ENCODE peak calls at places on chromosomes 5 and 9, in six cellular contexts. S, X, W, U, K and I are unnamed samples.

GRCh38 chr5:66769839-66770617 is 173.8 kb downstream of the MAST4 start:
- DNase-seq in S (no peak), X (peak; percentile 24), W (no peak), U (no peak), K (no peak), I (no peak)

GRCh38 chr9:120886490-120886967 is 9.5 kb upstream of the PHF19 start:
- DNase-seq in S (no peak), X (peak; percentile 66), W (peak; percentile 78), U (no peak), K (no peak), I (no peak)

GRCh38 chr9:137439158-137439714 is 1.9 kb downstream of the ENTPD8 start:
- DNase-seq in S (no peak), X (no peak), W (no peak), U (no peak), K (no peak), I (peak; percentile 41)

GRCh38 chr9:124008307-124008854 is 3.2 kb upstream of the LHX2 start:
- DNase-seq in S (no peak), X (no peak), W (no peak), U (no peak), K (peak; percentile 52), I (no peak)

GRCh38 chr9:107239474-107239873 is 43.6 kb upstream of the RAD23B start:
- DNase-seq in S (no peak), X (peak; percentile 64), W (peak; percentile 48), U (no peak), K (peak; percentile 72), I (no peak)

GRCh38 chr5:91787718-91788117 is 404.6 kb upstream of the ARRDC3 start:
- DNase-seq in S (no peak), X (no peak), W (no peak), U (no peak), K (peak; percentile 47), I (no peak)

GRCh38 chr9:811101-811531 is 30.4 kb upstream of the DMRT1 start:
- DNase-seq in S (no peak), X (peak; percentile 19), W (peak; percentile 60), U (no peak), K (peak; percentile 94), I (no peak)

GRCh38 chr9:134626576-134627416 is 14.8 kb upstream of the COL5A1 start:
- DNase-seq in S (no peak), X (peak; percentile 31), W (peak; percentile 59), U (no peak), K (peak; percentile 18), I (peak; percentile 13)

GRCh38 chr5:129155876-129156275 is 61.3 kb downstream of the ISOC1 start:
- DNase-seq in S (no peak), X (no peak), W (no peak), U (no peak), K (no peak), I (no peak)

GRCh38 chr9:115327441-115328122 is 209.6 kb upstream of the TNC start:
- DNase-seq in S (no peak), X (no peak), W (peak; percentile 60), U (no peak), K (peak; percentile 54), I (no peak)

GRCh38 chr9:74497750-74498615 is 848 bp downstream of the RORB start:
- DNase-seq in S (peak; percentile 9), X (peak; percentile 30), W (no peak), U (no peak), K (no peak), I (no peak)

GRCh38 chr5:113230711-113231652 is 203.8 kb downstream of the TSSK1B start:
- DNase-seq in S (no peak), X (peak; percentile 77), W (peak; percentile 56), U (no peak), K (peak; percentile 92), I (no peak)

GRCh38 chr5:87966213-87966612 is 302.4 kb downstream of the TMEM161B start:
- DNase-seq in S (no peak), X (no peak), W (no peak), U (no peak), K (no peak), I (no peak)
- TF ChIP-seq CTCF in S (no peak), X (no peak), W (no peak), U (no peak), K (no peak), I (no peak)

GRCh38 chr5:36459191-36460135 is 146.9 kb upstream of the SLC1A3 start:
- DNase-seq in S (no peak), X (no peak), W (no peak), U (no peak), K (peak; percentile 82), I (no peak)
- TF ChIP-seq CTCF in S (peak; percentile 54), X (peak; percentile 20), W (no peak), U (no peak), K (peak; percentile 48), I (peak; percentile 63)

DNA sequence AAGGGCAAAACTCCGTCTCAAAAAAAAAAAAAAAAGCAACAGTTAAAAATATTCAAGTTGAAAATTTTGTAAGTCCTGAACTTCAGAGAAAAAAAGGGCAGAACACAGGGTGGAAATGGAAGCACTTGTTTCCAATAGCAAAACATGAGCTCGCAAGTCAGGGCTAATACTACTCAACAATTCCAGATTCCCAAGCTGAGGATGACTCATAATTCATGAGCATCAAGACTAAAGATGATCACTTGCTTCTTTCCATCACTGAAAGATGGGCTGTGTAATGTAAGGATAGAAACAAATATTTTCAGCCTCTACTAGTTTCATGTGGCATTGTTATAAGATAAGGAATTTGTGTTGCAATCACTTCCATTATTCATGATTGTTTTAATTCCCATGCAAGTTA is 33.5 kb upstream of the FST start:
- DNase-seq in S (no peak), X (no peak), W (peak; percentile 28), U (no peak), K (peak; percentile 70), I (no peak)
- TF ChIP-seq CTCF in S (no peak), X (no peak), W (no peak), U (no peak), K (no peak), I (no peak)

DNA sequence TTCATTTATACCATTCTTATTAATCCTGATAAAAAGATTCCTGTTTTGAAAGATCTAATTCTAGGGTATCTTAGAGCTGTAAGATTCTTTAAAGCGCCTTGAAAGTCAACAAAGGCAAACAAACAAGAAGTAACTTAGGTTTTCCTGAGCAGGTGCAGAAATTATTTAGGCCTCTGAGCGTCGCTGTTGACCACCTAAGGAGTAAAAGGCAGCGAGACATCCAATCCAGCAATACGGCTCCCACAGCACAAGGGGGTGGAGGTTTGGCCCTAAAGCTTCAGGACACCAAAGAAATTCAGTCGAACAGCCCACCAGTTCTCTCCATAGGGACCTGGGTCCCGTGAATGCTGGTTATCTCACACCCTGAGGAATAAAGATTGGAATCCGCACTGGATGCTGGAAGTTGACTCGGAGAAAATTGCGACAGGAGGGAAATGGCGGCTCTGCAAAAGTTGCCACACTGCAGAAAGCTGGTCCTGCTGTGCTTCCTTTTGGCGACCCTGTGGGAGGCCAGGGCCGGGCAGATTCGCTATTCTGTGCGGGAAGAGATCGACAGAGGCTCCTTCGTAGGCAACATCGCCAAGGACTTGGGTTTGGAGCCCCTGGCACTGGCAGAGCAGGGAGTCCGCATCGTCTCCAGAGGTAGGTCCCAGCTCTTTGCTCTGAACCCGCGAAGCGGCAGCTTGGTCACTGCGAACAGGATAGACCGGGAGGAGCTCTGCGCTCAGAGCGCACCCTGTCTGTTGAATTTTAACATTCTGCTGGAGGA is at the start of gene PCDHGA2:
- DNase-seq in S (no peak), X (peak; percentile 73), W (peak; percentile 66), U (no peak), K (peak; percentile 38), I (no peak)
- TF ChIP-seq CTCF in S (peak; percentile 34), X (peak; percentile 49), W (peak; percentile 54), U (no peak), K (peak; percentile 39), I (peak; percentile 16)

DNA sequence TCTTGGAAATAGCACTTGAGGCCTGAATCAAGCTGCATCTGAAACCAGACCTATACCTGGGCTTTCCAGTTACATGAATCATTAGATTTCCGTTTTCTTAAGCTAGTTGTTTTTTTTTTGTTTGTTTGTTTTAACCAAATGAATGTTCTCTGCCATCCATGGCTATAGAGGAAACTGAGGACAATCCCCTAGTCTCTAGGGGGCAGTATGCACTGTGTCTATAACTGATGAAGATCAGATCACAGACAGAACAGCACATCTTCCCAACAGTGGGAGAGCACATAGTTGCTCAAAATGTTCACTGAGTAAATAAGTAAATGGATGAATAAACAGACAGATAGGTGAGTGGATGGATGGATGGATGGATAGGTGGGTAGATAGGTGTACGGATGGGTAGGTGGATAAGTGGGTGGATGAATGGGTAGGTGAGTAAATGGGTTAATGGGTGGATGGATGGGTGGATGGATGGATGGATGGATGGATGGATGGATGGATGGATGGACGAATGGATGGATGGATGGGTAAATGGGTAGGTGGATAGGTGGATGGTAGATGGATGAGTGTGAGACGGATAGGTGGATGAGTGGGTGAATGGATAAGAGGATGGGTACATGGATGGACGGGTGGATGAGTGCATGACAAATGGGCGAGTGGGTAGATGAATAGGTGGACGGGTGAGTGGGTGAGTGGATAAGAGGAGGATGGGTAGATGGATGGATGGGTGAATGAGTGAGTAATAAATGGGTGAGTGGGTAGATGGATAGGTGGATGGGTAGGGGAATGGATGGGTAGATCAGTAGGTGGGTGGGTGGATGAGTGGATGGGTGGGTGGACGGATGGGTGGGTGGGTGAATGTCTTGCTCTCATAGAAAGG is 179.1 kb downstream of the FGF18 start:
- DNase-seq in S (no peak), X (no peak), W (no peak), U (no peak), K (no peak), I (no peak)
- TF ChIP-seq CTCF in S (peak; percentile 13), X (no peak), W (no peak), U (no peak), K (no peak), I (no peak)

GRCh38 chr5:177601126-177601525 is 1.2 kb downstream of the B4GALT7 start:
- DNase-seq in S (no peak), X (no peak), W (no peak), U (no peak), K (no peak), I (no peak)

GRCh38 chr5:177603631-177604030 is 3.7 kb downstream of the B4GALT7 start:
- DNase-seq in S (no peak), X (no peak), W (no peak), U (no peak), K (no peak), I (no peak)

GRCh38 chr5:177600458-177601018 is 606 bp downstream of the B4GALT7 start:
- DNase-seq in S (no peak), X (peak; percentile 41), W (peak; percentile 54), U (no peak), K (peak; percentile 36), I (no peak)

GRCh38 chr5:177602458-177602830 is 2.5 kb downstream of the B4GALT7 start:
- DNase-seq in S (no peak), X (no peak), W (no peak), U (no peak), K (no peak), I (no peak)

DNA sequence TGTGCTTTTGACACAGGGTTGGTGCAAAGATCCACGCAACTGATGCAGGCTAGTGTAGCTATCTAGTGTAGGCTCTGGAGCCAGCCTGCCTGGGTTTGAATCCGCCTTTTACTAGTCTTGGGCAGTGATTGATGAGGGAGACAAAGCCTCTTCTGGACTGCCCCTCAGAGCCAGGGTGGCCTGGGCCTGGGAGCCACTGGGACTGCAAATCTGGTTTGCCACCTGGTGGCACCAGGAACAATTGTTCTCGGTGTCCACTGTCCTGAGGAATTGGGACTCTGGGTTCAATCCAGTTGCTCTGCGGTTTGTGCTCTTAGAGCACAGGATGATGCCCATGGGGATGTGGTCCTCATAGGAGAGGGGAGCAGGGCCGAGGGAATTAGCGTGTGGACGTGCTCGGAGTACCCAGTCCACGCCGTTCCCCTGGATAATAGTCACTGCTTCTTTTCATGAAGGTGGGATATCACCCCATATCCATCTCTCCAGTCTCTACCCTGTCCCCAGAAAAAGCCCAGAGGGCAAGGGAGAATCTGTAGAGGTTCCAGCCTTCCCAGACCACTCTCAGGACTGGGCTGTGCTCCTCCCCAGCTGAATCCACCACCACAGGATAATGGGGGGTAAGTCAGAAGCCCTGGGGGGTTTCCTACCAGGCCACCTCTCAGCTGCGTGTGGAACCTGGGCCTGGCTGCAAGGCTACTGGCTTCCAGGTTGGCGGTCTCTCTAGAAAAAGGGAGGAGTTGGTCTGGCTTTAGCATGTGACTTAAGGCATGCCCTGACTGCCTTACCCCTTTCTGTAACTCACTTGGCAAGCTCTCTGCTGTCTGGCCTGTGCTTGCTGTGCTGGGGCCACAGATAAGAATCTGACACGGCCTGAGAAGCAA is 1.9 kb downstream of the B4GALT7 start:
- DNase-seq in S (no peak), X (no peak), W (no peak), U (no peak), K (no peak), I (no peak)
- TF ChIP-seq CTCF in S (peak; percentile 27), X (no peak), W (no peak), U (no peak), K (no peak), I (no peak)